ENCODE peak calls at places on chromosomes 13 and 19, in eight cellular contexts. E is GM13977; H is left cardiac atrium; Y is endothelial cell; R is activated T-helper 2 cell treated with anti-CD3 and anti-CD28 coated beads, Interferon-gamma antibody, Interleukin-2, Interleukin-4, amounts not matched to agents 10 μg/mL and 5 μg/mL and 100 μg/mL, durations not matched to agents 14 hours and 24 hours and 36 hours; B is stimulated activated CD4-positive, alpha-beta T cell treated with anti-CD3 and anti-CD28 coated beads, Interleukin-1b, Interleukin-23, amount 100 ng/mL, for 1 hour; L is fibroblast of mammary gland; A is lung microvascular endothelial cell. J is an unnamed sample.

GRCh38 chr19:48493718-48494515 is 17.7 kb downstream of the LMTK3 start:
- DNase-seq in E (no peak), H (no peak), Y (no peak), R (no peak), B (no peak), L (no peak), A (no peak), J (no peak)

GRCh38 chr13:44385401-44385800 is 11.8 kb downstream of the SERP2 start:
- DNase-seq in E (no peak), H (no peak), Y (no peak), R (no peak), B (no peak), L (no peak), A (no peak), J (no peak)

GRCh38 chr13:26660185-26660584 is 100.4 kb downstream of the GPR12 start:
- DNase-seq in E (no peak), H (no peak), Y (no peak), R (no peak), B (no peak), L (no peak), A (no peak), J (no peak)

GRCh38 chr19:359653-359925 is 15.0 kb upstream of the MIER2 start:
- DNase-seq in E (no peak), H (no peak), Y (no peak), R (no peak), B (no peak), L (no peak), A (no peak), J (no peak)

GRCh38 chr19:7266832-7267231 is 27.4 kb downstream of the INSR start:
- DNase-seq in E (no peak), H (no peak), Y (no peak), R (no peak), B (no peak), L (no peak), A (no peak), J (no peak)

GRCh38 chr13:73722120-73722519 is 412.1 kb downstream of the KLF12 start:
- DNase-seq in E (peak; percentile 39), H (no peak), Y (no peak), R (no peak), B (no peak), L (peak; percentile 58), A (peak; percentile 18), J (no peak)

GRCh38 chr13:32530841-32531253 is 7.7 kb downstream of the N4BP2L2 start:
- DNase-seq in E (peak; percentile 50), H (no peak), Y (no peak), R (no peak), B (no peak), L (peak; percentile 68), A (peak; percentile 80), J (no peak)

GRCh38 chr13:79915386-79915785 is 425.5 kb downstream of the SPRY2 start:
- DNase-seq in E (no peak), H (no peak), Y (no peak), R (no peak), B (no peak), L (peak; percentile 10), A (no peak), J (no peak)

GRCh38 chr19:48111280-48111679 is 663 bp upstream of the PLA2G4C start:
- DNase-seq in E (no peak), H (no peak), Y (no peak), R (no peak), B (no peak), L (no peak), A (no peak), J (no peak)

GRCh38 chr13:110445183-110445582 is 116.3 kb downstream of the RAB20 start:
- DNase-seq in E (no peak), H (no peak), Y (no peak), R (no peak), B (no peak), L (peak; percentile 96), A (no peak), J (no peak)

GRCh38 chr13:99220199-99220931 is 19.7 kb downstream of the UBAC2 start:
- DNase-seq in E (no peak), H (no peak), Y (no peak), R (no peak), B (no peak), L (no peak), A (no peak), J (no peak)

GRCh38 chr13:80131204-80131603 is 209.7 kb downstream of the SPRY2 start:
- DNase-seq in E (no peak), H (peak; percentile 87), Y (peak; percentile 54), R (no peak), B (no peak), L (peak; percentile 76), A (peak; percentile 68), J (no peak)

GRCh38 chr19:44111910-44112463 is 1.2 kb upstream of the ZNF225 start:
- DNase-seq in E (no peak), H (peak; percentile 37), Y (peak; percentile 51), R (no peak), B (no peak), L (peak; percentile 91), A (peak; percentile 69), J (no peak)

GRCh38 chr19:32543107-32543900 is 37.7 kb upstream of the PDCD5 start:
- DNase-seq in E (no peak), H (no peak), Y (no peak), R (no peak), B (no peak), L (no peak), A (no peak), J (no peak)

GRCh38 chr19:17137417-17137816 is 61.8 kb downstream of the MYO9B start:
- DNase-seq in E (no peak), H (no peak), Y (no peak), R (no peak), B (no peak), L (no peak), A (peak; percentile 17), J (no peak)

J was measured in stimulated activated CD8-positive, alpha-beta memory T cell treated with anti-CD3 and anti-CD28 coated beads, Interleukin-4, amount 100 ng/mL, for 4 hours.